ENCODE peak calls at places on chromosome 15, in six cellular contexts. One of them, this sample, is unnamed.

GRCh38 chr15:91265431-91265940 is 165.4 kb downstream of the SV2B start:
- DNase-seq in sigmoid colon: no peak
- DNase-seq in endothelial cell of umbilical vein: no peak
- DNase-seq in transverse colon: no peak
- DNase-seq in spleen: no peak
- DNase-seq in breast epithelium: no peak
- DNase-seq in this sample: no peak

GRCh38 chr15:65386376-65386775 is 8.6 kb upstream of the IGDCC3 start:
- DNase-seq in sigmoid colon: no peak
- DNase-seq in endothelial cell of umbilical vein: no peak
- DNase-seq in transverse colon: no peak
- DNase-seq in spleen: no peak
- DNase-seq in breast epithelium: no peak
- DNase-seq in this sample: no peak

GRCh38 chr15:44633603-44634002 is 29.9 kb downstream of the SPG11 start:
- DNase-seq in sigmoid colon: no peak
- DNase-seq in endothelial cell of umbilical vein: peak; percentile 2
- DNase-seq in transverse colon: no peak
- DNase-seq in spleen: no peak
- DNase-seq in breast epithelium: no peak
- DNase-seq in this sample: no peak

GRCh38 chr15:91967935-91968605 is 114.6 kb downstream of the SLCO3A1 start:
- DNase-seq in sigmoid colon: no peak
- DNase-seq in endothelial cell of umbilical vein: no peak
- DNase-seq in transverse colon: no peak
- DNase-seq in spleen: no peak
- DNase-seq in breast epithelium: no peak
- DNase-seq in this sample: no peak

GRCh38 chr15:100695048-100695447 is 92.7 kb downstream of the ASB7 start:
- DNase-seq in sigmoid colon: no peak
- DNase-seq in endothelial cell of umbilical vein: no peak
- DNase-seq in transverse colon: no peak
- DNase-seq in spleen: no peak
- DNase-seq in breast epithelium: no peak
- DNase-seq in this sample: no peak

GRCh38 chr15:36605626-36606263 is 26.3 kb downstream of the CDIN1 start:
- DNase-seq in sigmoid colon: no peak
- DNase-seq in endothelial cell of umbilical vein: no peak
- DNase-seq in transverse colon: no peak
- DNase-seq in spleen: no peak
- DNase-seq in breast epithelium: no peak
- DNase-seq in this sample: no peak

GRCh38 chr15:63501256-63502089 is 2.9 kb upstream of the USP3 start:
- DNase-seq in sigmoid colon: peak; percentile 97
- DNase-seq in endothelial cell of umbilical vein: peak; percentile 72
- DNase-seq in transverse colon: peak; percentile 83
- DNase-seq in spleen: peak; percentile 90
- DNase-seq in breast epithelium: peak; percentile 72
- DNase-seq in this sample: peak; percentile 84

GRCh38 chr15:36598529-36599177 is 19.2 kb downstream of the CDIN1 start:
- DNase-seq in sigmoid colon: no peak
- DNase-seq in endothelial cell of umbilical vein: no peak
- DNase-seq in transverse colon: no peak
- DNase-seq in spleen: no peak
- DNase-seq in breast epithelium: no peak
- DNase-seq in this sample: no peak

GRCh38 chr15:41870689-41871081 is 23.2 kb downstream of the SPTBN5 start:
- DNase-seq in sigmoid colon: no peak
- DNase-seq in endothelial cell of umbilical vein: no peak
- DNase-seq in transverse colon: no peak
- DNase-seq in spleen: no peak
- DNase-seq in breast epithelium: no peak
- DNase-seq in this sample: no peak

GRCh38 chr15:81312790-81313543 is 11.0 kb downstream of the STARD5 start:
- DNase-seq in sigmoid colon: peak; percentile 96
- DNase-seq in endothelial cell of umbilical vein: peak; percentile 15
- DNase-seq in transverse colon: peak; percentile 57
- DNase-seq in spleen: peak; percentile 77
- DNase-seq in breast epithelium: peak; percentile 89
- DNase-seq in this sample: peak; percentile 33

GRCh38 chr15:89184886-89185526 is 36.4 kb downstream of the RLBP1 start:
- DNase-seq in sigmoid colon: no peak
- DNase-seq in endothelial cell of umbilical vein: no peak
- DNase-seq in transverse colon: no peak
- DNase-seq in spleen: no peak
- DNase-seq in breast epithelium: no peak
- DNase-seq in this sample: no peak

GRCh38 chr15:67091073-67091965 is 25.9 kb downstream of the SMAD3 start:
- DNase-seq in sigmoid colon: peak; percentile 79
- DNase-seq in endothelial cell of umbilical vein: peak; percentile 99
- DNase-seq in transverse colon: peak; percentile 72
- DNase-seq in spleen: peak; percentile 86
- DNase-seq in breast epithelium: no peak
- DNase-seq in this sample: peak; percentile 71

GRCh38 chr15:59545573-59545972 is 66.0 kb upstream of the GCNT3 start:
- DNase-seq in sigmoid colon: peak; percentile 20
- DNase-seq in endothelial cell of umbilical vein: no peak
- DNase-seq in transverse colon: no peak
- DNase-seq in spleen: no peak
- DNase-seq in breast epithelium: no peak
- DNase-seq in this sample: peak; percentile 24

GRCh38 chr15:73942751-73943270 is 16.5 kb downstream of the LOXL1 start:
- DNase-seq in sigmoid colon: no peak
- DNase-seq in endothelial cell of umbilical vein: no peak
- DNase-seq in transverse colon: no peak
- DNase-seq in spleen: peak; percentile 66
- DNase-seq in breast epithelium: no peak
- DNase-seq in this sample: no peak

DNA sequence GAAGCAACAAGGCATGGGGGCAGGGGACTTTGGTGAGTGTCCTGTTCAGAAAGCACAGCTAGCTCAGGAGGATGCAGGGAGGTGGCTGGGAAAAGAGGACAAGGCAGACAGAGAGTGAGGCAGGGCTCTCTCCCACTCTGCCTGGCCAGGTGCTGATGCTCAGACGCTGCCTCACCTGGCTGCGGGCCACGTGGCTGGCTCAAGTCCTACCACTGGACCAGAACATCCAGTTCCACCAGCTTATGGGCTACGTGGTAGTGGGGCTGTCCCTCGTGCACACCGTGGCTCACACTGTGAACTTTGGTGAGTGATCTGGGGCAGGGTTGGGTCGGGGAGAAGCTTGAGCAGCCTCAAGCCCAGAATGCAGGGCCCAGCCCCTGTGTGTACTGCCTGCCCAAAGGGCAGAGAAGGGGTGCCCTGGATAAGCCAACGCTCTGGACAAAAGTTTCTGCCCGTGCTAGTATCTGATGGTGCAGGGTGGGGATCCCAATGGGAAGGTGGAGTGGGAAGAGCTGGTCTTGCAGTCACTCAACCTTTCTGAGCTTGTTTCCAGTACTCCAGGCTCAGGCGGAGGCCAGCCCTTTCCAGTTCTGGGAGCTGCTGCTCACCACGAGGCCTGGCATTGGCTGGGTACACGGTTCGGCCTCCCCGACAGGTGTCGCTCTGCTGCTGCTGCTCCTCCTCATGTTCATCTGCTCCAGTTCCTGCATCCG is 20.9 kb downstream of the NOX5 start:
- DNase-seq in sigmoid colon: no peak
- DNase-seq in endothelial cell of umbilical vein: peak; percentile 30
- DNase-seq in transverse colon: peak; percentile 26
- DNase-seq in spleen: no peak
- DNase-seq in breast epithelium: peak; percentile 56
- DNase-seq in this sample: no peak
- TF ChIP-seq POLR2AphosphoS5 in sigmoid colon: no peak
- TF ChIP-seq POLR2AphosphoS5 in endothelial cell of umbilical vein: no peak
- TF ChIP-seq POLR2AphosphoS5 in transverse colon: no peak
- TF ChIP-seq POLR2AphosphoS5 in spleen: no peak
- TF ChIP-seq POLR2AphosphoS5 in breast epithelium: no peak
- TF ChIP-seq POLR2AphosphoS5 in this sample: no peak

GRCh38 chr15:84980196-84981053 is 1.2 kb upstream of the PDE8A start:
- DNase-seq in sigmoid colon: peak; percentile 90
- DNase-seq in endothelial cell of umbilical vein: peak; percentile 90
- DNase-seq in transverse colon: peak; percentile 88
- DNase-seq in spleen: peak; percentile 97
- DNase-seq in breast epithelium: peak; percentile 69
- DNase-seq in this sample: peak; percentile 97
- TF ChIP-seq POLR2A in sigmoid colon: no peak
- TF ChIP-seq POLR2A in endothelial cell of umbilical vein: peak; percentile 70
- TF ChIP-seq POLR2A in transverse colon: peak; percentile 37
- TF ChIP-seq POLR2A in spleen: no peak
- TF ChIP-seq POLR2A in breast epithelium: no peak
- TF ChIP-seq POLR2A in this sample: peak; percentile 30

DNA sequence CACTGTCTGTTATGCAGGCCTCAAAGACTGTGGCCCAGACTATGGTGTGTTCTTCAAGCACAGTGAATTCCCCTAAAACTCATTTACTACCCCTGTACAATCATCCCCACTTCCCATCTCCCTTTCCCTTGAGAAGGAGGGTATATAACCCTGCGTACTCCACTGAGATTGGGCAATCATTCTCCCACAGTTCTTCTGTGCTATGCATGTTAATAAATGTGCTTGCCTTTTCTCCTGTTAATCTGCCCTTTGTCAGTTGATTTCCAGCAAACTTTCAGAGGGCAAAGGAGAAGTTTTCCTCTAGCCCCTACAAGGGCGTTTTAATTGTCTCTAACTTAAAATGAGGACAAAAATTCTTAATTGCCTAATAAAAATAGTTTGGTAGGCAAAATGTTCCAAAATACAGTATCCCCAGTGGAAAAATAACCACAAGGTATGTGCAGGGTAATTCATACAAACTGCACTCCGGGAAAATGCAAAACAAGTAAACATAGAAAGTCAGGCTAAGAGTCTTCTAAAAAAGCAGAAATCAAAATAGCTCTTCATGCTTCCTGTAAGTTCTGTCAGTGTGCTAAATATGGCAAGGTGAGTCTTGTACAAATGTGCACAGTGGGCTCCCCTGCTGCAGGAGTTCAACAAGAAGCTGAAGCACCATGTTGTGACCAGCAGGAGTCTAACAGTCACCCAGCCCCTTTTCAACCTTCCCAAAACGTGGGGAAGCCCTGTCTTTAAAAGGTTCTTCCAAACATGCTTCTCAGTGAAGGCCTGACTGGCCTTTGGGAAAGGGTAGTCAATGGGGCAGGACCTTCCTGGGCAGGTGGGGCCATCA is 10.2 kb downstream of the ATP10A start:
- DNase-seq in sigmoid colon: no peak
- DNase-seq in endothelial cell of umbilical vein: no peak
- DNase-seq in transverse colon: no peak
- DNase-seq in spleen: no peak
- DNase-seq in breast epithelium: no peak
- DNase-seq in this sample: no peak
- H3K4me1 ChIP-seq in sigmoid colon: peaks cover 40% of the 10 kb centered on the region
- H3K4me1 ChIP-seq in endothelial cell of umbilical vein: no peaks in the 10 kb centered on the region
- H3K4me1 ChIP-seq in transverse colon: peaks cover 7% of the 10 kb centered on the region
- H3K4me1 ChIP-seq in spleen: peaks cover 36% of the 10 kb centered on the region
- H3K4me1 ChIP-seq in breast epithelium: peaks cover 6% of the 10 kb centered on the region
- H3K4me1 ChIP-seq in this sample: peaks cover 26% of the 10 kb centered on the region

GRCh38 chr15:69085325-69086081 is 71.0 kb downstream of the NOX5 start:
- DNase-seq in sigmoid colon: no peak
- DNase-seq in endothelial cell of umbilical vein: no peak
- DNase-seq in transverse colon: no peak
- DNase-seq in spleen: no peak
- DNase-seq in breast epithelium: no peak
- DNase-seq in this sample: no peak

GRCh38 chr15:69082556-69082955 is 68.1 kb downstream of the NOX5 start:
- DNase-seq in sigmoid colon: no peak
- DNase-seq in endothelial cell of umbilical vein: peak; percentile 68
- DNase-seq in transverse colon: no peak
- DNase-seq in spleen: no peak
- DNase-seq in breast epithelium: no peak
- DNase-seq in this sample: no peak

GRCh38 chr15:69082041-69082502 is 67.6 kb downstream of the NOX5 start:
- DNase-seq in sigmoid colon: peak; percentile 72
- DNase-seq in endothelial cell of umbilical vein: peak; percentile 78
- DNase-seq in transverse colon: no peak
- DNase-seq in spleen: no peak
- DNase-seq in breast epithelium: no peak
- DNase-seq in this sample: no peak

GRCh38 chr15:69086427-69087205 is 72.1 kb downstream of the NOX5 start:
- DNase-seq in sigmoid colon: no peak
- DNase-seq in endothelial cell of umbilical vein: no peak
- DNase-seq in transverse colon: no peak
- DNase-seq in spleen: no peak
- DNase-seq in breast epithelium: no peak
- DNase-seq in this sample: no peak

DNA sequence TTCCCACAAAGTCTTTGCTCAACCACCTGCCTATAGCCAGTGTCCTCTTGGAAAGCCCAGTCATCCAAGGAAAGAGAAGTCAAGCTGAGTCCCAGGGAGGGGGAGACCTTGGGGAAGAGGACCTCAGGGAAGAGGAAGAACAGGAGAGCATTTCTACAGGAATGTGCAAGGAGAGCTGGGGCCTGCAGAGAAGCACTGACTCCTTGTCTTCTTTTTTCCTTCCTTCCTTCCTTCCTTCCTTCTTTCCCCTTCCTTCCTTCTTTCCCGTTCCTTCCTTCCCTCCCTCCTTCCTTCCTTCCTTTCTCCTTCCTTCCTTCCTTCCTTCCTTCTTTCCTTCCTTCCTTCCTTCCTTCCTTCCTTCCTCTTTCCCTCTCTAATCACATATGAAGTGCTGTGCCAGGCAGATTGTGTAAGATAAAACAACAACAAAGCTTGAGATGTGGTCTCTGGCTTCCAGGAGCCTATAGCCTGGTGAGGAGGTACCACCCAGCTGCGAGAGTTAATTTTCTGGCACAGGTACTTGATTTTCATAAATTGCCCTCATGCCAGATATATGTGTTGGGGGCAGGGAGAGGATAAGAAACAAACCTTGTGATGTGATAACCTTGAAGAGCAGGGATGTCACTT is 70.0 kb downstream of the NOX5 start:
- DNase-seq in sigmoid colon: no peak
- DNase-seq in endothelial cell of umbilical vein: no peak
- DNase-seq in transverse colon: no peak
- DNase-seq in spleen: no peak
- DNase-seq in breast epithelium: no peak
- DNase-seq in this sample: no peak
- TF ChIP-seq POLR2AphosphoS5 in sigmoid colon: no peak
- TF ChIP-seq POLR2AphosphoS5 in endothelial cell of umbilical vein: no peak
- TF ChIP-seq POLR2AphosphoS5 in transverse colon: no peak
- TF ChIP-seq POLR2AphosphoS5 in spleen: no peak
- TF ChIP-seq POLR2AphosphoS5 in breast epithelium: no peak
- TF ChIP-seq POLR2AphosphoS5 in this sample: no peak